ENCODE peak calls at places on chromosome 14, in seven cellular contexts. G is SK-N-SH; W is prostate gland; O is CD8-positive, alpha-beta memory T cell; B is GM23248; A is pancreas; R is stomach. E is an unnamed sample.

GRCh38 chr14:69886843-69887242 is 7.6 kb downstream of the SMOC1 start:
- DNase-seq in B (peak; percentile 74), A (no peak), W (no peak), O (no peak), R (no peak), G (no peak), E (peak; percentile 34)

GRCh38 chr14:38016497-38016896 is 191.2 kb upstream of the SSTR1 start:
- DNase-seq in G (no peak), W (no peak), R (no peak), O (no peak), B (peak; percentile 13), A (no peak), E (no peak)

GRCh38 chr14:56996721-56997399 is 186.6 kb upstream of the OTX2 start:
- DNase-seq in B (no peak), O (no peak), W (no peak), R (no peak), G (no peak), A (no peak), E (no peak)

GRCh38 chr14:80215756-80216581 is 4.7 kb upstream of the DIO2 start:
- DNase-seq in W (no peak), G (no peak), R (peak; percentile 30), A (no peak), B (peak; percentile 57), O (no peak), E (peak; percentile 2)

GRCh38 chr14:44940944-44941343 is 20.8 kb downstream of the KLHL28 start:
- DNase-seq in O (no peak), G (no peak), R (no peak), B (no peak), W (no peak), A (no peak), E (no peak)

GRCh38 chr14:64541261-64541970 is 875 bp downstream of the HSPA2 start:
- DNase-seq in A (peak; percentile 82), O (no peak), R (no peak), W (no peak), B (peak; percentile 61), G (no peak), E (no peak)

GRCh38 chr14:34453226-34453625 is 8.8 kb downstream of the SPTSSA start:
- DNase-seq in O (no peak), B (no peak), R (no peak), W (no peak), G (no peak), A (no peak), E (no peak)

GRCh38 chr14:80634106-80634758 is 307.3 kb downstream of the CEP128 start:
- DNase-seq in W (no peak), A (no peak), R (no peak), O (no peak), B (peak; percentile 42), G (no peak), E (no peak)

GRCh38 chr14:80770114-80770917 is 171.2 kb downstream of the CEP128 start:
- DNase-seq in A (no peak), W (no peak), O (no peak), B (peak; percentile 36), R (no peak), G (no peak), E (no peak)

GRCh38 chr14:78985668-78986073 is 815.5 kb downstream of the NRXN3 start:
- DNase-seq in O (no peak), G (peak; percentile 19), W (no peak), B (peak; percentile 31), A (no peak), R (no peak), E (peak; percentile 31)

GRCh38 chr14:54220697-54221431 is 175.9 kb upstream of the CDKN3 start:
- DNase-seq in B (no peak), A (no peak), W (no peak), R (no peak), G (peak; percentile 40), O (no peak), E (no peak)

GRCh38 chr14:54221432-54221803 is 175.4 kb upstream of the CDKN3 start:
- DNase-seq in B (no peak), A (no peak), W (no peak), R (no peak), G (no peak), O (no peak), E (no peak)

GRCh38 chr14:54221971-54222370 is 174.8 kb upstream of the CDKN3 start:
- DNase-seq in B (no peak), A (no peak), W (no peak), O (no peak), G (no peak), R (no peak), E (no peak)

GRCh38 chr14:54219281-54220121 is 177.3 kb upstream of the CDKN3 start:
- DNase-seq in W (no peak), O (no peak), R (no peak), A (no peak), G (peak; percentile 48), B (peak; percentile 20), E (no peak)

GRCh38 chr14:54220122-54220691 is 176.6 kb upstream of the CDKN3 start:
- DNase-seq in R (no peak), G (peak; percentile 45), O (no peak), B (peak; percentile 47), A (no peak), W (no peak), E (no peak)
- H3K4me3 ChIP-seq in R (peak overlapping the region; percentile 43), G (no peak overlapping the region), O (no peak overlapping the region), B (peak overlapping the region; percentile 69), A (no peak overlapping the region), W (no peak overlapping the region), E (peak overlapping the region; percentile 49)

DNA sequence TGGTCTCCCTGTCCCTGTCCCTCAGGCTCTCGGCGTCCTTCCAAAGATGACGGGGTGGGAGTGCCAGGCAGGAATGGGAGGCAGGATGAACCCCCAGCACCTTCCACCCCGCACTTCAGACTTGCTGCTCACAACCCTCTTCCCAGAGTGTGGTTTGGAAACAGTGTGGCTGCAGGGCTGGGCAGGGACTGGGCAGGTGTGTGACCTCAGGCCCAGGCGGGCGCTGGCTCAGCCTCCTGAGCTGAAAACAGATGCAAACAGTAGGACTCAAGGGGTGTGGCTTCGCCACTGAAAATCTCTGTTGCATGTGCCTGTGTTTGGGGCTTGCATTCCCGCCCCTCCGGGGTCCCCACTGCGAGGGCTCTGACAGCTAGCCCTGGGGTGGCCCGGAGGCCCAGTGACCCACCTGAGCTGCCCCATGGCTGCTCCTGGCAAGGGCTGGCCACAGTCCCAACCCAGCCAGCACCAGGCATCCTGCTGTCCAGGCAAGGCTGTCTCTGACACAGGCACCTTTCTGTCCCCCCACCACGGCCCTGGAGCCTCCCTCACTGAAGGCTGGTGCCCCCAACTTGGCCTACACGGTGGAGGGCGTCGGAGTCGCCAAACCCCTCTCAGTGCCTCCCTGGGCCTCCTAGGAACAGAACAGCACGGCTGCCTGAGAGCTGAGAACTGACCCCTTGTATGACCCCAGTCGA is 46.1 kb downstream of the BEGAIN start:
- DNase-seq in W (no peak), R (no peak), O (peak; percentile 29), B (no peak), A (peak; percentile 87), G (no peak), E (no peak)
- H3K27ac ChIP-seq in W (no peak overlapping the region), R (no peak overlapping the region), O (no peak overlapping the region), B (no peak overlapping the region), A (peak overlapping the region; percentile 79), G (peak overlapping the region; percentile 56), E (no peak overlapping the region)

GRCh38 chr14:61516957-61517356 is 178.4 kb upstream of the HIF1A start:
- DNase-seq in R (no peak), B (peak; percentile 94), O (no peak), A (no peak), W (no peak), G (no peak), E (no peak)

GRCh38 chr14:61519735-61520134 is 175.6 kb upstream of the HIF1A start:
- DNase-seq in W (no peak), O (no peak), A (no peak), G (no peak), B (no peak), R (no peak), E (no peak)

GRCh38 chr14:61516125-61516740 is 179.1 kb upstream of the HIF1A start:
- DNase-seq in O (no peak), R (no peak), A (no peak), W (no peak), G (no peak), B (peak; percentile 77), E (no peak)

GRCh38 chr14:61519106-61519505 is 176.2 kb upstream of the HIF1A start:
- DNase-seq in R (no peak), B (no peak), G (no peak), A (no peak), O (no peak), W (no peak), E (no peak)

GRCh38 chr14:61517861-61518802 is 177.2 kb upstream of the HIF1A start:
- DNase-seq in A (no peak), B (no peak), R (peak; percentile 69), O (no peak), G (no peak), W (peak; percentile 60), E (no peak)
- H3K4me3 ChIP-seq in A (no peak overlapping the region), B (no peak overlapping the region), R (no peak overlapping the region), O (no peak overlapping the region), G (no peak overlapping the region), W (no peak overlapping the region), E (no peak overlapping the region)

GRCh38 chr14:89540009-89540829 is 123.2 kb upstream of the FOXN3 start:
- DNase-seq in A (no peak), W (no peak), G (no peak), R (no peak), B (peak; percentile 31), O (no peak), E (peak; percentile 80)
- H3K27ac ChIP-seq in A (peak overlapping the region; percentile 53), W (no peak overlapping the region), G (peak overlapping the region; percentile 6), R (no peak overlapping the region), B (peak overlapping the region; percentile 73), O (no peak overlapping the region), E (peak overlapping the region; percentile 82)

DNA sequence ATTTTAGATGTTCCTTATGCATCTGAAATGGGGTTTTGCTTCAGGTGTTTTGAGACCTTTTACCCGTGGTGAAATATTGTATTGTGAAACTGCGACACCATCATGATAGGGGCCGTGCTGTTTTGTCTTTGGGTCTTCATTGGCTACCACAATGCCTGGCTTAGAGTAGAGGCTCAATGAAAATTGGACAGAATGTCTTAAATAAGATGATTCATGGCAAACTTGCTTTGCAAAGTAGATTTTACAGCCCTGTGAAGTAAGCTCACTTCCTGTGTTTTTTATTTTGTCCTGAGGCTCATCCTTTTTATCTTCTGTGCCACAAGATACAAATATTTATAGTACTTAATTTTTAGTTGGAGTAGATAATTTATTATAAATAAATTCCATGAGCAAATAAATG is 111.3 kb upstream of the FRMD6 start:
- DNase-seq in B (peak; percentile 77), O (no peak), R (no peak), A (no peak), G (no peak), W (no peak), E (no peak)
- H3K4me3 ChIP-seq in B (no peak overlapping the region), O (no peak overlapping the region), R (no peak overlapping the region), A (no peak overlapping the region), G (no peak overlapping the region), W (no peak overlapping the region), E (no peak overlapping the region)